ENCODE peak calls at places on chromosomes 12 and 14, in ten cellular contexts. P, R, E, J, I, L, Z, O, W and Q are unnamed samples.

GRCh38 chr12:66497000-66497897 is 181.6 kb downstream of the GRIP1 start:
- DNase-seq in P (no peak), R (no peak), E (no peak), J (no peak), I (no peak), L (no peak), Z (no peak), O (no peak), W (no peak), Q (no peak)

GRCh38 chr12:65495233-65495632 is 216.8 kb downstream of the MSRB3 start:
- DNase-seq in P (no peak), R (no peak), E (no peak), J (no peak), I (no peak), L (peak; percentile 48), Z (no peak), O (no peak), W (peak; percentile 20), Q (no peak)

GRCh38 chr14:35877276-35877675 is 51.1 kb downstream of the BRMS1L start:
- DNase-seq in P (no peak), R (no peak), E (no peak), J (no peak), I (no peak), L (no peak), Z (no peak), O (no peak), W (peak; percentile 25), Q (no peak)

GRCh38 chr12:76201316-76201715 is 116.8 kb upstream of the NAP1L1 start:
- DNase-seq in P (no peak), R (no peak), E (no peak), J (no peak), I (no peak), L (no peak), Z (no peak), O (no peak), W (no peak), Q (no peak)

GRCh38 chr14:103890836-103891666 is 37.2 kb upstream of the TDRD9 start:
- DNase-seq in P (no peak), R (no peak), E (no peak), J (no peak), I (no peak), L (no peak), Z (no peak), O (no peak), W (no peak), Q (no peak)

GRCh38 chr14:102949801-102950451 is 27.5 kb downstream of the AMN start:
- DNase-seq in P (no peak), R (no peak), E (no peak), J (no peak), I (peak; percentile 71), L (peak; percentile 12), Z (peak; percentile 38), O (no peak), W (no peak), Q (no peak)

GRCh38 chr14:103155013-103155412 is 31.8 kb downstream of the TNFAIP2 start:
- DNase-seq in P (peak; percentile 2), R (no peak), E (no peak), J (no peak), I (peak; percentile 36), L (peak; percentile 71), Z (no peak), O (no peak), W (peak; percentile 68), Q (no peak)

GRCh38 chr12:46459111-46459510 is 86.5 kb upstream of the SLC38A2 start:
- DNase-seq in P (no peak), R (no peak), E (no peak), J (no peak), I (no peak), L (no peak), Z (no peak), O (no peak), W (peak; percentile 75), Q (no peak)

GRCh38 chr12:92141585-92142244 is 3.9 kb downstream of the BTG1 start:
- DNase-seq in P (no peak), R (no peak), E (no peak), J (peak; percentile 21), I (no peak), L (no peak), Z (no peak), O (peak; percentile 16), W (no peak), Q (no peak)

GRCh38 chr14:101248056-101248725 is 313.1 kb upstream of the DIO3 start:
- DNase-seq in P (no peak), R (no peak), E (no peak), J (no peak), I (no peak), L (no peak), Z (no peak), O (no peak), W (no peak), Q (no peak)

GRCh38 chr12:5648692-5649338 is 216.9 kb downstream of the NTF3 start:
- DNase-seq in P (peak; percentile 14), R (no peak), E (no peak), J (no peak), I (no peak), L (peak; percentile 12), Z (no peak), O (no peak), W (peak; percentile 4), Q (no peak)

GRCh38 chr12:96398422-96399080 is 1.7 kb downstream of the CDK17 start:
- DNase-seq in P (no peak), R (no peak), E (no peak), J (no peak), I (no peak), L (no peak), Z (no peak), O (no peak), W (peak; percentile 32), Q (no peak)

GRCh38 chr14:68834816-68835215 is 41.9 kb upstream of the ZFP36L1 start:
- DNase-seq in P (no peak), R (no peak), E (no peak), J (no peak), I (no peak), L (no peak), Z (no peak), O (no peak), W (no peak), Q (no peak)

GRCh38 chr14:37246427-37246829 is 48.7 kb downstream of the MIPOL1 start:
- DNase-seq in P (no peak), R (no peak), E (no peak), J (no peak), I (no peak), L (peak; percentile 10), Z (no peak), O (no peak), W (peak; percentile 67), Q (no peak)

GRCh38 chr14:29390046-29390841 is 537.4 kb downstream of the PRKD1 start:
- DNase-seq in P (no peak), R (no peak), E (no peak), J (no peak), I (peak; percentile 27), L (no peak), Z (no peak), O (no peak), W (no peak), Q (no peak)